ENCODE peak calls at places on chromosomes 1 and 21, in nine cellular contexts. W, S, T, X, C, G, E, Z and A are unnamed samples.
A peak's percentile ranks its signal among the peaks of the same experiment; 100 is the strongest.

GRCh38 chr1:57696041-57696440 is 272.2 kb upstream of the DAB1 start:
- DNase-seq in T (no peak), G (no peak), C (no peak), E (no peak), X (no peak), Z (no peak), W (peak; percentile 88), S (no peak), A (no peak)

GRCh38 chr1:53346007-53346813 is 18.3 kb upstream of the LRP8 start:
- DNase-seq in T (no peak), W (no peak), X (no peak), Z (peak; percentile 38), G (peak; percentile 18), C (no peak), E (peak; percentile 28), S (no peak), A (no peak)

GRCh38 chr1:213783898-213784297 is 203.9 kb upstream of the PROX1 start:
- DNase-seq in S (no peak), Z (no peak), X (no peak), W (no peak), E (no peak), T (peak; percentile 49), C (no peak), G (no peak), A (peak; percentile 60)

GRCh38 chr1:18926315-18927081 is 24.1 kb upstream of the ALDH4A1 start:
- DNase-seq in W (peak; percentile 86), E (no peak), T (peak; percentile 71), C (no peak), Z (no peak), S (peak; percentile 61), X (peak; percentile 91), G (peak; percentile 97), A (no peak)

GRCh38 chr21:38987551-38988210 is 182.0 kb downstream of the ETS2 start:
- DNase-seq in C (no peak), X (no peak), T (no peak), W (no peak), S (no peak), Z (no peak), E (no peak), G (no peak), A (no peak)

GRCh38 chr1:180250499-180250770 is 20.4 kb downstream of the LHX4 start:
- DNase-seq in T (no peak), G (no peak), Z (peak; percentile 58), W (no peak), C (no peak), X (no peak), S (no peak), E (peak; percentile 31), A (no peak)

GRCh38 chr1:10380594-10381275 is 18.1 kb upstream of the PGD start:
- DNase-seq in G (peak; percentile 79), Z (no peak), E (no peak), T (no peak), S (no peak), W (no peak), C (no peak), X (peak; percentile 88), A (peak; percentile 76)

GRCh38 chr1:30650959-30651320 is 72.4 kb downstream of the MATN1 start:
- DNase-seq in S (no peak), C (no peak), Z (no peak), X (no peak), W (no peak), T (no peak), G (no peak), E (peak; percentile 18), A (no peak)

GRCh38 chr1:183419399-183419798 is 1.2 kb upstream of the NMNAT2 start:
- DNase-seq in W (no peak), Z (no peak), T (no peak), C (no peak), G (no peak), E (no peak), X (no peak), S (no peak), A (no peak)

GRCh38 chr1:160363010-160363409 is 3.9 kb upstream of the NHLH1 start:
- DNase-seq in G (peak; percentile 36), E (no peak), W (no peak), S (no peak), X (no peak), Z (no peak), C (no peak), T (no peak), A (no peak)

GRCh38 chr1:234975122-234975940 is 153.3 kb downstream of the TOMM20 start:
- DNase-seq in T (no peak), E (no peak), Z (peak; percentile 15), G (peak; percentile 80), X (peak; percentile 94), C (no peak), S (no peak), W (peak; percentile 93), A (peak; percentile 93)

GRCh38 chr1:160558679-160559078 is 20.6 kb downstream of the CD84 start:
- DNase-seq in Z (no peak), W (no peak), E (no peak), G (no peak), S (no peak), C (no peak), X (no peak), T (no peak), A (no peak)

GRCh38 chr1:78297828-78298227 is 192.9 kb upstream of the PTGFR start:
- DNase-seq in Z (no peak), X (no peak), E (no peak), W (peak; percentile 6), C (no peak), T (no peak), S (no peak), G (no peak), A (no peak)

GRCh38 chr1:172582889-172583288 is 49.9 kb downstream of the SUCO start:
- DNase-seq in T (no peak), S (no peak), C (no peak), Z (no peak), G (no peak), W (no peak), E (no peak), X (no peak), A (no peak)

GRCh38 chr1:97379387-97380075 is 541.3 kb downstream of the DPYD start:
- DNase-seq in S (no peak), X (peak; percentile 71), T (no peak), C (no peak), E (no peak), W (no peak), G (no peak), Z (no peak), A (peak; percentile 76)

GRCh38 chr1:157112186-157112867 is 12.7 kb upstream of the ETV3L start:
- DNase-seq in S (no peak), G (no peak), Z (peak; percentile 40), X (no peak), W (peak; percentile 30), E (no peak), T (no peak), C (no peak), A (no peak)

GRCh38 chr1:102941364-102941947 is 166.9 kb downstream of the COL11A1 start:
- DNase-seq in W (peak; percentile 56), Z (no peak), C (no peak), S (no peak), G (no peak), X (no peak), E (no peak), T (no peak), A (no peak)

GRCh38 chr1:36154765-36155559 is 998 bp upstream of the MAP7D1 start:
- DNase-seq in S (peak; percentile 67), W (no peak), T (no peak), E (no peak), C (no peak), Z (no peak), G (no peak), X (no peak), A (peak; percentile 55)
- H3K4me1 ChIP-seq in S (peaks cover 87% of the 10 kb centered on the region), W (peaks cover 23% of the 10 kb centered on the region), T (peaks cover 58% of the 10 kb centered on the region), E (peaks cover 51% of the 10 kb centered on the region), C (peaks cover 32% of the 10 kb centered on the region), Z (peaks cover 65% of the 10 kb centered on the region), G (peaks cover 46% of the 10 kb centered on the region), X (peaks cover 29% of the 10 kb centered on the region), A (peaks cover 37% of the 10 kb centered on the region)

DNA sequence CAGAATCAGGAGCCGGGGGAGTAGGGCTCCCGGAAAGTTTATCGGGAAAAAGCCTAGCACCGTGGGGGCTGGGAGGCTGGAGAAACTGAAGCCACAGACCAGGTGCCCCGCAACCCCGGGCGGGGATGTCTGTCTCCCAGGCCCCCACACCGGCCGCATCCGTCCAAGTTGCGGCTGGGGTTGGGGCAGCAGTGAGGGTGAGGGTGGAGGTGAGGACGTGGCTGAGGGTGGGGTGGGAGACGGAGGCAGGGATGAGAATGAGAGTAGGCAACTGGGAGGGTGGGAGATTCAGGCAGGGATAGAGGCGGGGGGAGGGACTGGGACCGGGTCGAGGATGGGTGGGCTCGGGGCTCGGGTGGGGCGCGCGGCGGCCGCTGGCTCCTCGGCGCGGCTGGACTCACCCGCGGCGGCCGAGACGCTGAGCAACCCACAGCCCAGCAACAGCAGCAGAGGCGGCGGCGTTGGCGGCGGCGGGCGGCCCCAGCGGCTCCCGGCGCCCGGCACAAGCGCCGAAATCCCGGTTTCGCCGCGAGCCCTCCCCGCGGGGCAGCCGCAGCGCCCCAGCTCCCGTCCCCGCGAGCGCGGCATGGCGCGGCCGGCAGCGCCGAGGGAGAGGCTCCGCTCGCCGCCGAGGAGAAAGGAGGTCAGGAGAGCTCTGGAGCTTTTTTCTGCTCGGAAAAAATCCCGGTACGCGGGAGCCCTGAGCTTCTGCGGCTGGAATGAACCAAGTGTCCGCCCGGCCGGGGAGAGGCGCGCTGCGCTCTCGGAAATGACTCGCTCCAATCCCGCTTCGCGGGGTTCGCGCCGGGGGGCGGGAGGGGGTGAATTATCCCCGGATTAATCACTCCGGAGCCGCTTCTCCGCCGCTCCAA is at the start of gene CSMD2:
- DNase-seq in W (peak; percentile 85), C (no peak), S (peak; percentile 18), X (peak; percentile 15), E (no peak), G (no peak), T (no peak), Z (peak; percentile 70), A (peak; percentile 71)
- H3K27me3 ChIP-seq in W (no peaks in the 10 kb centered on the region), C (peaks cover 17% of the 10 kb centered on the region), S (peaks cover 100% of the 10 kb centered on the region), X (peaks cover 2% of the 10 kb centered on the region), E (peaks cover 35% of the 10 kb centered on the region), G (peaks cover 51% of the 10 kb centered on the region), T (no peaks in the 10 kb centered on the region), Z (peaks cover 72% of the 10 kb centered on the region), A (peaks cover 86% of the 10 kb centered on the region)

DNA sequence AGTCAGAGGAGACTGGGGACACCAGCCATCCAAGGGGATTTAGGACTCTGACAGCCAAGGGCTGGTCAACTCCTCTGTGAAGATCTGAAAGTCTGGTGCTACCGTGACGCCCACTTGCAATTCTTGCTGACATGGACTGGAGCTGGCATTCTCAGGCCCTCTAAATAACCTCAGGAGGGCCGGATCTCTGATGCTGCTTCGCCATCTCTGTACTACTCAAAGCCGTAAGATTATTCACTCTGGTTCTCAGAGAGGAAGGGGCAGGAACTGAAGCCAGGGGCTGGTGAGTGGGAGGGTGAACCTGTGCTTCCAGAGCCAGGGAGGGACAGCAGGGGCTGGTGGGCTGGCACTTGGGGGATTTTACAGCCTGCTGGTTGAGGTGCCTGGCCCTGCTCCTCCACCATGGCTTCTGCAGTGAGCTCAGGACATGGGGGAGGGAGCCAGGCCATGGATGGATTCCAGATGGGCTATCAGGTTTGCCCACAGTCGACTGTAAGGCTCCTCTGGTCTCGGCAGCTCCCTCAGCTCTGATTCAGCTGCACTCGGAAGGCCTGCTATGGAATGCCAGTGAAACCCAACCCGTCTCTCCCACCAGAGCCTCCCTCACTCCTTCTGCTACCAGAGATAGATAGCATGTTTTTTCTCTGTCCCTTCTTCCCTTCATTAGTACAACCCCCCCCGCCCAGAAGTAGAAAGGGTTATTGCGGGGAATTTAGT is 84.5 kb downstream of the PLXNA2 start:
- DNase-seq in T (no peak), Z (no peak), C (no peak), W (peak; percentile 68), X (peak; percentile 73), G (no peak), E (no peak), S (no peak), A (peak; percentile 75)
- H3K4me1 ChIP-seq in T (no peaks in the 10 kb centered on the region), Z (peaks cover 68% of the 10 kb centered on the region), C (peaks cover 13% of the 10 kb centered on the region), W (peaks cover 30% of the 10 kb centered on the region), X (peaks cover 4% of the 10 kb centered on the region), G (peaks cover 3% of the 10 kb centered on the region), E (no peaks in the 10 kb centered on the region), S (peaks cover 90% of the 10 kb centered on the region), A (peaks cover 57% of the 10 kb centered on the region)

GRCh38 chr1:931380-932177 is 7.9 kb downstream of the SAMD11 start:
- DNase-seq in W (no peak), G (no peak), S (no peak), E (no peak), C (no peak), X (no peak), T (no peak), Z (no peak), A (no peak)
- H3K27me3 ChIP-seq in W (no peaks in the 10 kb centered on the region), G (no peaks in the 10 kb centered on the region), S (peaks cover 90% of the 10 kb centered on the region), E (peaks cover 32% of the 10 kb centered on the region), C (peaks cover 61% of the 10 kb centered on the region), X (peaks cover 13% of the 10 kb centered on the region), T (no peaks in the 10 kb centered on the region), Z (peaks cover 36% of the 10 kb centered on the region), A (peaks cover 12% of the 10 kb centered on the region)